ENCODE peak calls at places on chromosome 2, in ten cellular contexts. E is aorta, Q is HCT116, S is IMR-90, R is ovary, X is heart left ventricle, H is colonic mucosa, G is pancreas, O is Peyer's patch, J is mucosa of descending colon. Z is an unnamed sample.
A peak's percentile ranks its signal among the peaks of the same experiment; 100 is the strongest.

GRCh38 chr2:196431076-196431475 is 208.4 kb upstream of the CCDC150 start:
- DNase-seq in E (no peak), Q (no peak), S (no peak), R (no peak), X (no peak), H (no peak), G (no peak), O (no peak), J (no peak), Z (no peak)

GRCh38 chr2:191115391-191115790 is 35.4 kb downstream of the STAT4 start:
- DNase-seq in E (no peak), Q (no peak), S (peak; percentile 18), R (no peak), X (no peak), H (no peak), G (no peak), O (no peak), J (peak; percentile 10), Z (no peak)

GRCh38 chr2:28753043-28753683 is 1.5 kb downstream of the PPP1CB start:
- DNase-seq in E (peak; percentile 86), Q (peak; percentile 42), S (peak; percentile 81), R (peak; percentile 81), X (peak; percentile 65), H (peak; percentile 88), G (no peak), O (peak; percentile 87), J (peak; percentile 93), Z (peak; percentile 68)

GRCh38 chr2:170911314-170911889 is 17.7 kb upstream of the GORASP2 start:
- DNase-seq in E (no peak), Q (no peak), S (no peak), R (no peak), X (no peak), H (no peak), G (no peak), O (no peak), J (no peak), Z (no peak)

GRCh38 chr2:71526131-71526530 is 72.8 kb downstream of the DYSF start:
- DNase-seq in E (peak; percentile 43), Q (no peak), S (no peak), R (no peak), X (no peak), H (no peak), G (peak; percentile 18), O (no peak), J (no peak), Z (no peak)

GRCh38 chr2:30990736-30991135 is 147.5 kb downstream of the GALNT14 start:
- DNase-seq in E (no peak), Q (no peak), S (no peak), R (no peak), X (no peak), H (no peak), G (no peak), O (no peak), J (no peak), Z (no peak)

GRCh38 chr2:113278073-113278811 is 479 bp downstream of the PAX8 start:
- DNase-seq in E (no peak), Q (no peak), S (no peak), R (no peak), X (no peak), H (no peak), G (no peak), O (no peak), J (no peak), Z (no peak)

GRCh38 chr2:222399038-222399783 is 25.1 kb upstream of the SGPP2 start:
- DNase-seq in E (no peak), Q (no peak), S (no peak), R (no peak), X (no peak), H (no peak), G (no peak), O (no peak), J (no peak), Z (no peak)

GRCh38 chr2:127106457-127106997 is 427 bp downstream of the BIN1 start:
- DNase-seq in E (peak; percentile 78), Q (no peak), S (peak; percentile 10), R (peak; percentile 66), X (peak; percentile 31), H (no peak), G (no peak), O (no peak), J (no peak), Z (no peak)

GRCh38 chr2:230541934-230542380 is 126.0 kb downstream of the SP100 start:
- DNase-seq in E (no peak), Q (no peak), S (peak; percentile 7), R (no peak), X (no peak), H (no peak), G (no peak), O (no peak), J (no peak), Z (no peak)

GRCh38 chr2:24875272-24875671 is 44.8 kb downstream of the ADCY3 start:
- DNase-seq in E (no peak), Q (no peak), S (no peak), R (no peak), X (no peak), H (no peak), G (no peak), O (peak; percentile 27), J (no peak), Z (peak; percentile 62)

GRCh38 chr2:233450854-233451575 is 96.7 kb downstream of the DGKD start:
- DNase-seq in E (peak; percentile 62), Q (no peak), S (no peak), R (peak; percentile 26), X (no peak), H (no peak), G (peak; percentile 46), O (no peak), J (no peak), Z (no peak)
- H3K4me1 ChIP-seq in E (no peaks in the 10 kb centered on the region), Q (no peaks in the 10 kb centered on the region), S (no peaks in the 10 kb centered on the region), R (peaks cover 7% of the 10 kb centered on the region), X (no peaks in the 10 kb centered on the region), H (no peaks in the 10 kb centered on the region), G (no peaks in the 10 kb centered on the region), O (no peaks in the 10 kb centered on the region), J (no peaks in the 10 kb centered on the region), Z (no peaks in the 10 kb centered on the region)

GRCh38 chr2:1726558-1726957 is 17.8 kb downstream of the PXDN start:
- DNase-seq in E (no peak), Q (no peak), S (no peak), R (no peak), X (no peak), H (no peak), G (no peak), O (no peak), J (no peak), Z (no peak)

GRCh38 chr2:1729264-1729663 is 15.1 kb downstream of the PXDN start:
- DNase-seq in E (peak; percentile 21), Q (no peak), S (no peak), R (no peak), X (no peak), H (peak; percentile 16), G (no peak), O (no peak), J (no peak), Z (no peak)

GRCh38 chr2:1727101-1727771 is 17.1 kb downstream of the PXDN start:
- DNase-seq in E (peak; percentile 70), Q (no peak), S (peak; percentile 83), R (no peak), X (no peak), H (peak; percentile 17), G (no peak), O (no peak), J (peak; percentile 1), Z (no peak)

GRCh38 chr2:1728821-1729220 is 15.5 kb downstream of the PXDN start:
- DNase-seq in E (peak; percentile 78), Q (no peak), S (peak; percentile 62), R (no peak), X (no peak), H (peak; percentile 31), G (peak; percentile 78), O (no peak), J (no peak), Z (peak; percentile 85)

GRCh38 chr2:1727796-1728474 is 16.4 kb downstream of the PXDN start:
- DNase-seq in E (peak; percentile 40), Q (no peak), S (no peak), R (no peak), X (no peak), H (peak; percentile 12), G (no peak), O (no peak), J (peak; percentile 1), Z (no peak)
- H3K4me1 ChIP-seq in E (peaks cover 5% of the 10 kb centered on the region), Q (no peaks in the 10 kb centered on the region), S (peaks cover 34% of the 10 kb centered on the region), R (peaks cover 37% of the 10 kb centered on the region), X (peaks cover 48% of the 10 kb centered on the region), H (no peaks in the 10 kb centered on the region), G (peaks cover 2% of the 10 kb centered on the region), O (peaks cover 23% of the 10 kb centered on the region), J (no peaks in the 10 kb centered on the region), Z (peaks cover 12% of the 10 kb centered on the region)

DNA sequence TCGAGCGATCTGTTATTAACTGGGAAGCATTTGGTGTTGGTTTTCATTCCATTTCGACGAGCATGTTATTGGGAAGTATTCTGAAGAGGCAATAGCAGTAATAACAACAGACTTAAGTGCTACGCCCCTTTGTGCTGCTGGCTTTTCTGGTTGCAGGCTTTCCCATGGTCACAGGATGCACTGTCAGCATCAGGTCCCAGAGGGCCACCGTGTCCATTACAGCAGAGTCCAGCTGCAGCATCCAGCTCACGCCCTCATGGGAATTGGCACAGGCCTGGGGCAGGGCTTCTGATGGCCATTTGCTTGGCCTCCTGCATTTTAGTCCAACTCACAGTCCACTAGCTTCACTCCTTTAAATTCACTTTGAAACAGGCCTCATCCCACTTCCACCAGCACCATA is 44.4 kb downstream of the BCL2L11 start:
- DNase-seq in E (no peak), Q (no peak), S (no peak), R (no peak), X (peak; percentile 76), H (no peak), G (no peak), O (no peak), J (no peak), Z (no peak)
- H3K4me1 ChIP-seq in E (no peaks in the 10 kb centered on the region), Q (peaks cover 23% of the 10 kb centered on the region), S (peaks cover 18% of the 10 kb centered on the region), R (no peaks in the 10 kb centered on the region), X (peaks cover 29% of the 10 kb centered on the region), H (no peaks in the 10 kb centered on the region), G (peaks cover 37% of the 10 kb centered on the region), O (no peaks in the 10 kb centered on the region), J (no peaks in the 10 kb centered on the region), Z (no peaks in the 10 kb centered on the region)

GRCh38 chr2:101120124-101120996 is 30.8 kb downstream of the TBC1D8 start:
- DNase-seq in E (peak; percentile 87), Q (peak; percentile 85), S (peak; percentile 29), R (peak; percentile 45), X (peak; percentile 94), H (peak; percentile 55), G (peak; percentile 73), O (peak; percentile 92), J (peak; percentile 55), Z (no peak)

GRCh38 chr2:101124684-101125366 is 26.4 kb downstream of the TBC1D8 start:
- DNase-seq in E (peak; percentile 87), Q (peak; percentile 93), S (peak; percentile 76), R (peak; percentile 56), X (peak; percentile 79), H (peak; percentile 52), G (no peak), O (peak; percentile 87), J (no peak), Z (peak; percentile 54)

GRCh38 chr2:101119431-101119830 is 31.8 kb downstream of the TBC1D8 start:
- DNase-seq in E (peak; percentile 85), Q (no peak), S (peak; percentile 24), R (no peak), X (peak; percentile 80), H (no peak), G (peak; percentile 78), O (no peak), J (no peak), Z (peak; percentile 71)

GRCh38 chr2:101124061-101124460 is 27.1 kb downstream of the TBC1D8 start:
- DNase-seq in E (no peak), Q (no peak), S (peak; percentile 28), R (no peak), X (no peak), H (no peak), G (no peak), O (no peak), J (no peak), Z (no peak)

GRCh38 chr2:101121174-101121573 is 30.0 kb downstream of the TBC1D8 start:
- DNase-seq in E (no peak), Q (no peak), S (no peak), R (no peak), X (no peak), H (peak; percentile 58), G (no peak), O (peak; percentile 83), J (peak; percentile 44), Z (no peak)
- H3K4me1 ChIP-seq in E (peaks cover 2% of the 10 kb centered on the region), Q (peaks cover 78% of the 10 kb centered on the region), S (peaks cover 22% of the 10 kb centered on the region), R (peaks cover 16% of the 10 kb centered on the region), X (peaks cover 48% of the 10 kb centered on the region), H (peaks cover 14% of the 10 kb centered on the region), G (peaks cover 77% of the 10 kb centered on the region), O (peaks cover 54% of the 10 kb centered on the region), J (peaks cover 24% of the 10 kb centered on the region), Z (peaks cover 23% of the 10 kb centered on the region)